ENCODE peak calls at places on chromosomes 1 and 21, in four cellular contexts. N, C, I and T are unnamed samples.

GRCh38 chr21:15210235-15210678 is 145.5 kb upstream of the NRIP1 start:
- DNase-seq in I (peak; percentile 57), C (peak; percentile 41), N (peak; percentile 39), T (no peak)

GRCh38 chr21:34006603-34007168 is 66.7 kb upstream of the MRPS6 start:
- DNase-seq in I (no peak), N (no peak), C (no peak), T (no peak)

GRCh38 chr1:203278087-203278884 is 27.0 kb upstream of the BTG2 start:
- DNase-seq in I (peak; percentile 81), C (peak; percentile 62), N (peak; percentile 83), T (peak; percentile 98)

GRCh38 chr1:205811660-205812059 is 1.3 kb downstream of the SLC41A1 start:
- DNase-seq in C (peak; percentile 88), N (no peak), I (peak; percentile 57), T (no peak)

GRCh38 chr21:26005464-26005863 is 165.1 kb downstream of the APP start:
- DNase-seq in I (no peak), N (no peak), C (no peak), T (no peak)

GRCh38 chr1:30645807-30646206 is 77.6 kb downstream of the MATN1 start:
- DNase-seq in I (no peak), N (no peak), C (no peak), T (no peak)

GRCh38 chr21:37041706-37042271 is 31.1 kb downstream of the PIGP start:
- DNase-seq in C (no peak), I (no peak), N (no peak), T (no peak)

GRCh38 chr1:223243441-223244050 is 100.5 kb upstream of the TLR5 start:
- DNase-seq in N (no peak), I (no peak), C (no peak), T (no peak)

GRCh38 chr21:31299291-31300147 is 44.5 kb downstream of the TIAM1 start:
- DNase-seq in C (no peak), I (no peak), N (no peak), T (no peak)

GRCh38 chr1:10628685-10629084 is 153.9 kb downstream of the PEX14 start:
- DNase-seq in C (no peak), N (no peak), I (peak; percentile 93), T (no peak)

GRCh38 chr1:45913925-45914501 is 110.6 kb downstream of the MAST2 start:
- DNase-seq in I (no peak), C (no peak), N (peak; percentile 53), T (no peak)

GRCh38 chr1:17207046-17207445 is 2.1 kb downstream of the PADI1 start:
- DNase-seq in I (peak; percentile 42), C (no peak), N (peak; percentile 59), T (no peak)

GRCh38 chr21:17829472-17829871 is 10.3 kb upstream of the C21orf91 start:
- DNase-seq in N (no peak), I (no peak), C (no peak), T (no peak)

GRCh38 chr1:204074274-204075115 is 1.6 kb downstream of the SOX13 start:
- DNase-seq in C (no peak), I (peak; percentile 58), N (peak; percentile 81), T (no peak)

GRCh38 chr1:3014443-3015268 is 6.6 kb upstream of the ACTRT2 start:
- DNase-seq in C (no peak), I (no peak), N (no peak), T (no peak)

GRCh38 chr1:29280780-29281131 is 44.4 kb downstream of the PTPRU start:
- DNase-seq in C (no peak), N (no peak), I (no peak), T (no peak)

GRCh38 chr1:157849229-157849875 is 7.7 kb upstream of the CD5L start:
- DNase-seq in I (no peak), C (no peak), N (no peak), T (no peak)

GRCh38 chr1:3995141-3995780 is 95.2 kb upstream of the C1orf174 start:
- DNase-seq in I (no peak), N (no peak), C (no peak), T (no peak)

GRCh38 chr1:25111706-25112105 is 120.6 kb downstream of the SYF2 start:
- DNase-seq in N (no peak), I (no peak), C (no peak), T (no peak)

GRCh38 chr21:26964379-26964778 is 2.5 kb downstream of the ADAMTS5 start:
- DNase-seq in N (peak; percentile 35), C (no peak), I (peak; percentile 28), T (no peak)

GRCh38 chr1:160129046-160129445 is 13.5 kb downstream of the ATP1A2 start:
- DNase-seq in N (no peak), I (no peak), C (no peak), T (no peak)

GRCh38 chr1:196464545-196464944 is 143.7 kb downstream of the KCNT2 start:
- DNase-seq in N (no peak), C (no peak), I (no peak), T (no peak)

GRCh38 chr1:106620521-106620954 is 435.9 kb upstream of the PRMT6 start:
- DNase-seq in C (no peak), I (no peak), N (no peak), T (no peak)

GRCh38 chr1:202162418-202163280 is 2.2 kb upstream of the PTPN7 start:
- DNase-seq in N (no peak), C (peak; percentile 88), I (no peak), T (no peak)

GRCh38 chr1:117231748-117232373 is 21.1 kb upstream of the VTCN1 start:
- DNase-seq in C (no peak), N (peak; percentile 40), I (peak; percentile 64), T (no peak)

GRCh38 chr1:201468501-201468843 is 516 bp downstream of the PHLDA3 start:
- DNase-seq in I (peak; percentile 44), N (no peak), C (no peak), T (no peak)

GRCh38 chr1:248821641-248822040 is 4.1 kb downstream of the SH3BP5L start:
- DNase-seq in I (no peak), C (no peak), N (no peak), T (no peak)

DNA sequence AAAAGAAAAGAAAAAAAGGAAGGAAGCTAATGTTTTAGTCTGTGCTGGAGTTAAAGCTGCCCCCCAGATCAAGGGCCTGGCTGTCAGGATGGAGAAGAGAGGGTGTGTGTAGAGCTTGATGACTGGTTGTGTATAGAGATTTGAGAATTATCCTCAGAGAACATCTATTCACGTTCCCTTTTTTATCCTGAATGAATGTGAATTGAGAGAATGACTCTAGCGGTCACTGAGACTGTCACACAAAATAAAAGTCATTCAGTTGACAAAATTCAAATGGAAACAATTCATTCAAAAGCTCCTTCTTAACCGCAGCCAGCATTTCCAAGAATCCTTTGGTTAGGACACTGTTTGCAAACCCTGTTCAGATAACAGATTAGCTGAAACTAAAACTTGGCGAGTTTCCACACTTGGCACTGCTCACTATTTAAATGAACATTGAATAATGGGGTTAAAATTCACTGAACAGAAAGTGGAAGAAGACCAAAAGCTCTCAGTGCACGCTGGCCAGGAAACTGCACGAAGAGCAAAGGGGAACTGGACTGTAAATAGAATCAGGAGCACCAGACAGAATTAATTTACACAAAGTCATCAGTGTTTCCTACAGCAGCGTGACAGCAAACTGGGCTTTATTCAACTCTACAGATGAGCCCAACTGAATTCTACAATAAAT is 13.6 kb upstream of the FAM89A start:
- DNase-seq in N (peak; percentile 33), C (peak; percentile 85), I (peak; percentile 88), T (no peak)
- TF ChIP-seq POLR2AphosphoS5 in N (no peak), C (no peak), I (peak; percentile 38), T (peak; percentile 46)

GRCh38 chr1:153546371-153546770 is 765 bp upstream of the S100A4 start:
- DNase-seq in C (no peak), I (no peak), N (no peak), T (no peak)

GRCh38 chr1:153544453-153545066 is 1.0 kb downstream of the S100A4 start:
- DNase-seq in C (no peak), N (no peak), I (no peak), T (no peak)

GRCh38 chr1:153546796-153547559 is 1.4 kb upstream of the S100A4 start:
- DNase-seq in C (no peak), I (no peak), N (peak; percentile 6), T (no peak)

GRCh38 chr1:153543738-153544135 is 1.9 kb downstream of the S100A4 start:
- DNase-seq in C (no peak), N (no peak), I (no peak), T (no peak)

DNA sequence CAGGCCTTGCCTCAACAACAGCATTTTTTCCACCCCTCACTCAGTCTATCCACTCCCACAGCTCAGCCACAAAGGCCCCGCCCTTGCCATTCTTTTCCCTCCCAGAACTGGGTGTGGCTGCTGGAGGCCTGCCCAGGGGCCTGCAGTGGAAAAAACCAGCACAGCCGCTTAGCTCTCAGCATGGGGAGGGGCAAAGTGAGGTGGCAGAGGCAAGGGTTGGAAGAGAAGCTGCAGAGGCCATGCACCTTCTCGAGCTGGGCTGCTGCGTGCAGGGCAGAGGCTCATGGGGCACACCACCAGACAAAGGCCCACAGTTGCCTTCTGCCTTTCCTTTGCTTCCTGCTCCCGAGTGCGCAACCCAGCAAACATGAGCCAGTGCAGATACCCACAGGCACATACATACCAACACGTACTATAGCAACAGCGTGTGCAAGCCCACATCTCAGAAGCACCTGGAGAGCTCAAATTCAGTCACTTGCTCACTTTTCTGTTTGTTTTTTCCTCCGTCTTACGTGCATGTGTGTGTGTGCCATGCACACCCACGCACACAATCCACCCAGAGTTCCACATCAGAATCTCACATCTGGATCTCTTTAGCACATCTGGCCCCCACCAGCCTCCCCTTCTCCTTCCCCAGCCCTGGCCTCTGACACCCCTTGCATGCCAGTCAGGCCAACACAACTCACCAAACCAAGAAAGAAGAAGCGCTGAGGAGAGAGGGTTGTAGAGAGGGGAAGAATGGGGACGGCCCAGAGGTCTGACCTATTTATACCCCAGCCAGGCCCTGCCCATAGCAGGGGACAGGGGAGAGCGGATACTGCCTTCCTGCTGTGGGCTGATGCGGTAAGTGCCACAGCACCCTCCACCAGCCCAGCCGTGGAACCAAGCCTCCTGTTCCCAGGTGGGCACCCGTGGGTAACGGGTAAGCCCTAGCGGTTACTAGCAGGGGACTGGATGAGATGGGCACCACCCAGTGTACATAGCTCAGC is at the start of gene S100A4:
- DNase-seq in N (peak; percentile 97), I (peak; percentile 97), C (peak; percentile 94), T (peak; percentile 97)
- TF ChIP-seq EP300 in N (no peak), I (no peak), C (peak; percentile 35), T (no peak)

GRCh38 chr1:37475380-37476086 is 1.2 kb downstream of the ZC3H12A start:
- DNase-seq in I (no peak), N (peak; percentile 29), C (peak; percentile 47), T (no peak)

GRCh38 chr1:37476087-37476452 is 1.7 kb downstream of the ZC3H12A start:
- DNase-seq in N (peak; percentile 13), I (no peak), C (no peak), T (no peak)

GRCh38 chr1:37474051-37474696 is at the start of gene ZC3H12A:
- DNase-seq in N (peak; percentile 96), C (peak; percentile 96), I (peak; percentile 96), T (peak; percentile 95)

GRCh38 chr1:37473431-37474050 is 839 bp upstream of the ZC3H12A start:
- DNase-seq in I (no peak), N (no peak), C (peak; percentile 75), T (no peak)

GRCh38 chr1:37474697-37475379 is 458 bp downstream of the ZC3H12A start:
- DNase-seq in N (peak; percentile 38), I (peak; percentile 35), C (peak; percentile 53), T (no peak)
- TF ChIP-seq POLR2AphosphoS5 in N (no peak), I (no peak), C (peak; percentile 30), T (no peak)

DNA sequence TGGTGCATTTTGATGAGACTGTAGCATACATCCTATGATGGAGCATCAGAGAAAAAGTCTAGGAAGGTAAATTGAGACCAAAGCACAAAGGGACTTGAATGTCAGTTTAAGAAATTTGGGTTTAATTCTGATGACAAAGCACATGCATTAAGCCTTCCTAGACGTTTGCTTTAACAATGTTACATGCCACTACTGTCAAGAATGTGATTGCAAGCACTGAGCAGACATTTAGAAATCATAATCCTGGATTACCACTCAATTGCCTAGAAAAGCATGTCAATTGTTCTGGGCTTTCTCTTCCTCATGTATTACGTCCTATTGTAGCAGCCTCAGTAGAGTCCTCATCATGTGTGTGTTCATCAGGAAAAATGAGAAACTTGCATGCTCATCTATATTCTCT is 117.1 kb downstream of the ZNF281 start:
- DNase-seq in N (no peak), C (no peak), I (no peak), T (no peak)
- TF ChIP-seq EP300 in N (no peak), C (no peak), I (no peak), T (no peak)